ENCODE peak calls at places on chromosomes 2 and 18, in six cellular contexts. B is SJSA1, Q is heart left ventricle, E is ovary, N is tibial artery, S is lower lobe of right lung. F is an unnamed sample. For H3K4me1, the result is how much of the 10 kb centered on the place peaks cover.

GRCh38 chr18:79575891-79576685 is 103.5 kb upstream of the CTDP1 start:
- DNase-seq in B (peak), Q (peak), E (peak), S (peak), N (no peak), F (peak)

GRCh38 chr2:109694190-109694589 is 80.0 kb downstream of the SOWAHC start:
- DNase-seq in Q (no peak), E (no peak), B (no peak), N (no peak), S (no peak), F (no peak)

GRCh38 chr2:3301001-3301400 is 76.6 kb downstream of the EIPR1 start:
- DNase-seq in Q (no peak), B (no peak), E (no peak), N (no peak), S (peak), F (no peak)

GRCh38 chr18:70405051-70405450 is 116.2 kb downstream of the SOCS6 start:
- DNase-seq in N (no peak), E (no peak), Q (no peak), B (no peak), S (no peak), F (no peak)

GRCh38 chr2:222621893-222622292 is 34.0 kb downstream of the FARSB start:
- DNase-seq in E (no peak), B (no peak), Q (no peak), S (no peak), N (no peak), F (no peak)

GRCh38 chr18:76846217-76846616 is 23.9 kb downstream of the ZNF236 start:
- DNase-seq in B (no peak), S (no peak), Q (no peak), E (no peak), N (no peak), F (peak)

GRCh38 chr2:113281920-113282746 is 3.4 kb upstream of the PAX8 start:
- DNase-seq in S (no peak), B (peak), E (no peak), Q (no peak), N (no peak), F (no peak)

GRCh38 chr2:36376319-36376765 is 20.8 kb downstream of the CRIM1 start:
- DNase-seq in Q (peak), E (peak), B (peak), S (peak), N (peak), F (peak)

GRCh38 chr2:18346364-18346763 is 214.1 kb downstream of the RDH14 start:
- DNase-seq in N (no peak), Q (peak), B (no peak), S (no peak), E (no peak), F (no peak)

GRCh38 chr18:23684515-23685197 is 4.6 kb upstream of the LAMA3 start:
- DNase-seq in B (no peak), E (no peak), N (no peak), S (no peak), Q (no peak), F (no peak)

GRCh38 chr2:101306410-101306809 is 2.1 kb downstream of the RNF149 start:
- DNase-seq in E (no peak), N (no peak), Q (no peak), S (no peak), B (no peak), F (no peak)

GRCh38 chr2:64649626-64650025 is 4.1 kb downstream of the SERTAD2 start:
- DNase-seq in S (no peak), B (no peak), Q (no peak), E (no peak), N (no peak), F (peak)

GRCh38 chr2:63862802-63863201 is 21.1 kb downstream of the UGP2 start:
- DNase-seq in B (no peak), S (no peak), N (no peak), Q (no peak), E (no peak), F (no peak)

GRCh38 chr2:224009605-224010330 is 29.3 kb downstream of the SERPINE2 start:
- DNase-seq in B (no peak), N (no peak), Q (no peak), E (no peak), S (no peak), F (no peak)

GRCh38 chr2:128277961-128278681 is 40.5 kb downstream of the HS6ST1 start:
- DNase-seq in B (no peak), N (no peak), S (peak), E (peak), Q (peak), F (no peak)

GRCh38 chr2:217816396-217816869 is 186.4 kb downstream of the TNS1 start:
- DNase-seq in E (peak), B (no peak), S (peak), N (no peak), Q (peak), F (peak)

GRCh38 chr18:63309422-63309821 is 10.1 kb downstream of the BCL2 start:
- DNase-seq in S (no peak), B (no peak), Q (no peak), E (no peak), N (no peak), F (no peak)

GRCh38 chr18:31454066-31454708 is 6.6 kb downstream of the DSG3 start:
- DNase-seq in Q (no peak), B (peak), N (no peak), E (no peak), S (no peak), F (no peak)

GRCh38 chr18:46322941-46323340 is 218.8 kb downstream of the HAUS1 start:
- DNase-seq in E (no peak), Q (no peak), S (no peak), B (no peak), N (no peak), F (no peak)

GRCh38 chr2:200447139-200447855 is 62.6 kb downstream of the KCTD18 start:
- DNase-seq in S (no peak), E (no peak), N (no peak), B (no peak), Q (no peak), F (no peak)

GRCh38 chr2:128642801-128643200 is 324.1 kb upstream of the HS6ST1 start:
- DNase-seq in Q (no peak), B (peak), N (no peak), S (no peak), E (peak), F (no peak)

GRCh38 chr2:105671156-105671555 is 73.6 kb upstream of the NCK2 start:
- DNase-seq in N (peak), Q (peak), B (no peak), E (no peak), S (no peak), F (peak)

GRCh38 chr18:12422936-12423335 is 15.2 kb downstream of the PRELID3A start:
- DNase-seq in S (no peak), Q (no peak), N (no peak), E (no peak), B (no peak), F (no peak)

GRCh38 chr2:37764108-37764507 is 92.7 kb upstream of the CDC42EP3 start:
- DNase-seq in S (no peak), N (no peak), E (no peak), B (no peak), Q (no peak), F (no peak)

GRCh38 chr2:29443086-29443485 is 327.9 kb downstream of the CLIP4 start:
- DNase-seq in E (no peak), B (no peak), S (no peak), Q (no peak), N (no peak), F (no peak)

GRCh38 chr2:157302492-157303099 is 23.0 kb downstream of the ERMN start:
- DNase-seq in B (no peak), S (no peak), E (no peak), Q (no peak), N (no peak), F (no peak)

GRCh38 chr2:152594792-152595191 is 122.5 kb downstream of the PRPF40A start:
- DNase-seq in N (peak), S (no peak), E (no peak), Q (peak), B (no peak), F (peak)

GRCh38 chr2:56770490-56770889 is 586.7 kb downstream of the CCDC85A start:
- DNase-seq in N (no peak), Q (no peak), S (no peak), E (no peak), B (no peak), F (no peak)

GRCh38 chr18:54023471-54023870 is 201.0 kb downstream of the MBD2 start:
- DNase-seq in S (no peak), E (no peak), B (peak), Q (no peak), N (no peak), F (no peak)

GRCh38 chr2:48114256-48114655 is 208.0 kb upstream of the FBXO11 start:
- DNase-seq in N (no peak), B (no peak), E (no peak), Q (no peak), S (no peak), F (no peak)

GRCh38 chr2:45821558-45822271 is 170.2 kb downstream of the PRKCE start:
- DNase-seq in E (peak), B (no peak), S (peak), N (peak), Q (peak), F (no peak)

GRCh38 chr2:127161176-127162136 is 54.5 kb upstream of the BIN1 start:
- DNase-seq in E (peak), N (no peak), Q (no peak), B (no peak), S (no peak), F (no peak)

GRCh38 chr2:46171441-46171953 is 125.7 kb upstream of the EPAS1 start:
- DNase-seq in S (no peak), B (no peak), Q (no peak), N (no peak), E (no peak), F (peak)

GRCh38 chr18:10074122-10074521 is 160.3 kb downstream of the VAPA start:
- DNase-seq in N (no peak), S (no peak), B (no peak), Q (no peak), E (no peak), F (no peak)

GRCh38 chr2:47008381-47009280 is 93.0 kb upstream of the MCFD2 start:
- DNase-seq in E (peak), B (no peak), S (no peak), N (peak), Q (peak), F (peak)

GRCh38 chr2:19664651-19665050 is 237.1 kb downstream of the TTC32 start:
- DNase-seq in E (no peak), N (no peak), B (no peak), Q (no peak), S (no peak), F (no peak)

GRCh38 chr18:1002653-1003178 is 98.0 kb downstream of the ADCYAP1 start:
- DNase-seq in S (no peak), N (no peak), E (no peak), Q (no peak), B (no peak), F (no peak)

GRCh38 chr2:174331731-174332606 is 2.8 kb upstream of the SP9 start:
- DNase-seq in Q (no peak), S (no peak), N (no peak), E (no peak), B (no peak), F (no peak)
- H3K4me1 ChIP-seq in Q (under half), S (half or more), N (under half), E (under half), B (under half), F (under half)

GRCh38 chr2:30934071-30934470 is 126.8 kb upstream of the CAPN13 start:
- DNase-seq in Q (no peak), B (no peak), E (no peak), N (no peak), S (no peak), F (no peak)
- H3K4me1 ChIP-seq in Q (under half), B (under half), E (under half), N (under half), S (under half), F (under half)

GRCh38 chr18:8802031-8802679 is 96.8 kb downstream of the MTCL1 start:
- DNase-seq in S (no peak), B (no peak), E (no peak), Q (no peak), N (no peak), F (no peak)

GRCh38 chr18:8800445-8800844 is 95.1 kb downstream of the MTCL1 start:
- DNase-seq in S (no peak), N (no peak), Q (no peak), E (peak), B (peak), F (no peak)

GRCh38 chr18:8800876-8801262 is 95.5 kb downstream of the MTCL1 start:
- DNase-seq in N (no peak), Q (no peak), E (no peak), S (no peak), B (peak), F (no peak)

GRCh38 chr18:8800041-8800441 is 94.7 kb downstream of the MTCL1 start:
- DNase-seq in N (no peak), B (peak), E (peak), S (no peak), Q (no peak), F (no peak)

GRCh38 chr18:8801263-8801901 is 96.0 kb downstream of the MTCL1 start:
- DNase-seq in E (no peak), S (no peak), N (no peak), B (peak), Q (no peak), F (no peak)
- H3K4me1 ChIP-seq in E (under half), S (under half), N (under half), B (half or more), Q (under half), F (under half)

GRCh38 chr2:237732790-237733349 is 65.7 kb upstream of the RBM44 start:
- DNase-seq in E (no peak), N (peak), S (no peak), B (peak), Q (peak), F (peak)
- H3K4me1 ChIP-seq in E (under half), N (under half), S (half or more), B (half or more), Q (half or more), F (under half)

GRCh38 chr2:26754972-26755670 is 9.0 kb upstream of the SLC35F6 start:
- DNase-seq in Q (no peak), B (no peak), S (no peak), N (no peak), E (no peak), F (no peak)

GRCh38 chr2:26758790-26759321 is 5.2 kb upstream of the SLC35F6 start:
- DNase-seq in S (no peak), B (no peak), Q (no peak), N (no peak), E (no peak), F (no peak)

GRCh38 chr2:26756337-26756736 is 7.7 kb upstream of the SLC35F6 start:
- DNase-seq in B (no peak), S (no peak), Q (no peak), N (no peak), E (no peak), F (no peak)

GRCh38 chr2:26759845-26760244 is 4.2 kb upstream of the SLC35F6 start:
- DNase-seq in Q (no peak), E (no peak), N (no peak), B (no peak), S (no peak), F (no peak)

DNA sequence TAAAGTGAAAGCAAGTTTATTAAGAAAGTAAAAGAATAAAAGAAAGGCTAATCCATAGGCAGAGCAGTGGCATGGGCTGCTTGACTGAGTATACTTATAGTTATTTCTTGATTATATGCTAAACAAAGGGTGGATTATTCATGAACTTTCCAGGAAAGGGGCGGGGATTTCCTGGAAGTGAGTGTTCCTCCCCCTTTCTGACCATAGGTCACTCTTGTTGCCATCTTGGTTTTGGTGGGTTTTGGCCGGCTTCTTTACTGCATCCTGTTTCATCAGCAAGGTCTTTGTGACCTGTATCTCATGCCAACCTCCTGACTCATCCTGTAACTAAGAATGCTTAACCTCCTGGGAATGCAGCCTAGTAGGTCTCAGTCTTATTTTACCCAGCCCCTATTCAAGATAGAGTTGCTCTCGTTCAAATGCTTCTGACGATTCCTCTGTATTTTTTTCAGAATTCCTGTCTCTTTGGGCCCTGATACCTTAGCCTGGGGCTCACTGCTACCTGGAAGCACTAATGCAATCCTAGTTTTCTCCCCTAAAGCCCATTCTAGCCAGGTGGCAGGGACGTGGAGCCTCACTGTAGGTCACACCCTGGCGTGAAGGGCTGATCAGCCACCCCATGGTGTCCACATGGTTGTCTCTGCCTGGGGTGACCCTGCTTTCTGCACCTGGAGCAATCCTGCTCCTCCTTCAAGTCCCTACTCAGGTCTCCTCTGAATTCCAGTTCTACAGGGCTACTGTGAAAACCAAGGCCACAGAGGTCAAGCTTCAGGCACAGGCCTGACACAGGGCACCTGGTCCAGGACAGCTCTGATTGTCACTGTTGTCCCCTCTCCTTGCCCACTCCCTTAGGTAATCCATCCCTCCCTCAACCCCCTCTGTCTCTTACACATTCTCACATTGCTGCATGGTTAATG is 6.0 kb upstream of the SLC35F6 start:
- DNase-seq in N (peak), S (no peak), B (peak), E (peak), Q (peak), F (no peak)
- H3K4me1 ChIP-seq in N (under half), S (under half), B (under half), E (under half), Q (under half), F (under half)

F was measured in right cardiac atrium.